ENCODE peak calls at places on chromosome 16, in seven cellular contexts. One of them, this sample, is unnamed.

GRCh38 chr16:69444873-69445517 is 20.6 kb downstream of the CYB5B start:
- DNase-seq in Peyer's patch: no peak
- DNase-seq in H7: no peak
- DNase-seq in thyroid gland: no peak
- DNase-seq in PC-9: no peak
- DNase-seq in left lung: no peak
- DNase-seq in cardiac muscle cell: peak; percentile 58
- DNase-seq in this sample: no peak

GRCh38 chr16:60230666-60231065 is 1496.5 kb upstream of the GOT2 start:
- DNase-seq in thyroid gland: no peak
- DNase-seq in left lung: no peak
- DNase-seq in Peyer's patch: no peak
- DNase-seq in PC-9: no peak
- DNase-seq in H7: no peak
- DNase-seq in cardiac muscle cell: no peak
- DNase-seq in this sample: no peak

GRCh38 chr16:59510008-59510424 is 775.9 kb upstream of the GOT2 start:
- DNase-seq in PC-9: no peak
- DNase-seq in thyroid gland: peak; percentile 89
- DNase-seq in H7: no peak
- DNase-seq in left lung: no peak
- DNase-seq in Peyer's patch: no peak
- DNase-seq in cardiac muscle cell: no peak
- DNase-seq in this sample: no peak

GRCh38 chr16:60274431-60275017 is 1540.4 kb upstream of the GOT2 start:
- DNase-seq in left lung: no peak
- DNase-seq in H7: no peak
- DNase-seq in cardiac muscle cell: no peak
- DNase-seq in thyroid gland: no peak
- DNase-seq in PC-9: no peak
- DNase-seq in Peyer's patch: no peak
- DNase-seq in this sample: no peak

GRCh38 chr16:69865701-69866100 is 85.4 kb upstream of the CLEC18A start:
- DNase-seq in Peyer's patch: no peak
- DNase-seq in left lung: peak; percentile 54
- DNase-seq in thyroid gland: no peak
- DNase-seq in PC-9: no peak
- DNase-seq in H7: no peak
- DNase-seq in cardiac muscle cell: peak; percentile 94
- DNase-seq in this sample: no peak

GRCh38 chr16:55821210-55821609 is 11.7 kb downstream of the CES1 start:
- DNase-seq in H7: no peak
- DNase-seq in left lung: no peak
- DNase-seq in thyroid gland: no peak
- DNase-seq in cardiac muscle cell: no peak
- DNase-seq in PC-9: no peak
- DNase-seq in Peyer's patch: no peak
- DNase-seq in this sample: no peak

GRCh38 chr16:51193879-51194278 is 42.8 kb upstream of the SALL1 start:
- DNase-seq in thyroid gland: no peak
- DNase-seq in PC-9: no peak
- DNase-seq in H7: no peak
- DNase-seq in cardiac muscle cell: no peak
- DNase-seq in Peyer's patch: no peak
- DNase-seq in left lung: no peak
- DNase-seq in this sample: no peak

GRCh38 chr16:2860826-2861567 is 3.0 kb upstream of the PRSS22 start:
- DNase-seq in Peyer's patch: no peak
- DNase-seq in thyroid gland: no peak
- DNase-seq in PC-9: no peak
- DNase-seq in cardiac muscle cell: peak; percentile 45
- DNase-seq in left lung: no peak
- DNase-seq in H7: peak; percentile 46
- DNase-seq in this sample: no peak

GRCh38 chr16:80924372-80924978 is 82.2 kb downstream of the CMC2 start:
- DNase-seq in left lung: peak; percentile 39
- DNase-seq in thyroid gland: peak; percentile 42
- DNase-seq in cardiac muscle cell: peak; percentile 78
- DNase-seq in Peyer's patch: peak; percentile 70
- DNase-seq in PC-9: no peak
- DNase-seq in H7: peak; percentile 83
- DNase-seq in this sample: no peak

GRCh38 chr16:54286330-54287017 is at the start of gene IRX3:
- DNase-seq in cardiac muscle cell: peak; percentile 91
- DNase-seq in Peyer's patch: no peak
- DNase-seq in H7: peak; percentile 96
- DNase-seq in thyroid gland: peak; percentile 88
- DNase-seq in left lung: peak; percentile 89
- DNase-seq in PC-9: peak; percentile 88
- DNase-seq in this sample: no peak

GRCh38 chr16:7085776-7086175 is 246.9 kb upstream of the RBFOX1 start:
- DNase-seq in Peyer's patch: no peak
- DNase-seq in thyroid gland: no peak
- DNase-seq in left lung: no peak
- DNase-seq in cardiac muscle cell: no peak
- DNase-seq in H7: no peak
- DNase-seq in PC-9: no peak
- DNase-seq in this sample: no peak

GRCh38 chr16:64455275-64455674 is 666.6 kb downstream of the CDH11 start:
- DNase-seq in cardiac muscle cell: peak; percentile 57
- DNase-seq in thyroid gland: no peak
- DNase-seq in left lung: no peak
- DNase-seq in Peyer's patch: no peak
- DNase-seq in H7: no peak
- DNase-seq in PC-9: no peak
- DNase-seq in this sample: no peak

GRCh38 chr16:8806272-8806983 is 8.8 kb downstream of the PMM2 start:
- DNase-seq in H7: no peak
- DNase-seq in left lung: no peak
- DNase-seq in Peyer's patch: no peak
- DNase-seq in thyroid gland: no peak
- DNase-seq in PC-9: no peak
- DNase-seq in cardiac muscle cell: no peak
- DNase-seq in this sample: no peak

GRCh38 chr16:68200120-68200783 is 35.7 kb downstream of the ESRP2 start:
- DNase-seq in Peyer's patch: no peak
- DNase-seq in PC-9: peak; percentile 68
- DNase-seq in H7: no peak
- DNase-seq in cardiac muscle cell: peak; percentile 55
- DNase-seq in thyroid gland: no peak
- DNase-seq in left lung: no peak
- DNase-seq in this sample: no peak

GRCh38 chr16:6880263-6880662 is 452.4 kb upstream of the RBFOX1 start:
- DNase-seq in left lung: no peak
- DNase-seq in Peyer's patch: no peak
- DNase-seq in H7: no peak
- DNase-seq in cardiac muscle cell: no peak
- DNase-seq in PC-9: no peak
- DNase-seq in thyroid gland: peak; percentile 60
- DNase-seq in this sample: no peak

GRCh38 chr16:86252596-86252995 is 257.7 kb upstream of the FOXF1 start:
- DNase-seq in left lung: no peak
- DNase-seq in cardiac muscle cell: peak; percentile 65
- DNase-seq in thyroid gland: no peak
- DNase-seq in H7: peak; percentile 79
- DNase-seq in Peyer's patch: no peak
- DNase-seq in PC-9: no peak
- DNase-seq in this sample: no peak

GRCh38 chr16:9966569-9967157 is 215.6 kb downstream of the GRIN2A start:
- DNase-seq in left lung: no peak
- DNase-seq in Peyer's patch: no peak
- DNase-seq in cardiac muscle cell: no peak
- DNase-seq in thyroid gland: no peak
- DNase-seq in PC-9: peak; percentile 41
- DNase-seq in H7: no peak
- DNase-seq in this sample: no peak

GRCh38 chr16:16062023-16062932 is 112.9 kb downstream of the ABCC1 start:
- DNase-seq in H7: peak; percentile 32
- DNase-seq in PC-9: no peak
- DNase-seq in cardiac muscle cell: peak; percentile 52
- DNase-seq in left lung: no peak
- DNase-seq in Peyer's patch: no peak
- DNase-seq in thyroid gland: no peak
- DNase-seq in this sample: no peak

GRCh38 chr16:85610059-85610445 is 3.1 kb upstream of the GSE1 start:
- DNase-seq in left lung: no peak
- DNase-seq in H7: no peak
- DNase-seq in Peyer's patch: no peak
- DNase-seq in cardiac muscle cell: no peak
- DNase-seq in PC-9: no peak
- DNase-seq in thyroid gland: no peak
- DNase-seq in this sample: no peak

GRCh38 chr16:4334724-4335495 is 16.2 kb downstream of the PAM16 start:
- DNase-seq in cardiac muscle cell: no peak
- DNase-seq in H7: no peak
- DNase-seq in thyroid gland: peak; percentile 85
- DNase-seq in left lung: no peak
- DNase-seq in PC-9: no peak
- DNase-seq in Peyer's patch: peak; percentile 44
- DNase-seq in this sample: no peak

GRCh38 chr16:4338125-4338582 is 13.0 kb downstream of the PAM16 start:
- DNase-seq in H7: peak; percentile 71
- DNase-seq in cardiac muscle cell: no peak
- DNase-seq in left lung: no peak
- DNase-seq in Peyer's patch: no peak
- DNase-seq in PC-9: no peak
- DNase-seq in thyroid gland: no peak
- DNase-seq in this sample: no peak

GRCh38 chr16:4337540-4338088 is 13.5 kb downstream of the PAM16 start:
- DNase-seq in Peyer's patch: no peak
- DNase-seq in left lung: no peak
- DNase-seq in thyroid gland: no peak
- DNase-seq in H7: peak; percentile 70
- DNase-seq in cardiac muscle cell: no peak
- DNase-seq in PC-9: no peak
- DNase-seq in this sample: no peak

GRCh38 chr16:4338712-4339299 is 12.3 kb downstream of the PAM16 start:
- DNase-seq in cardiac muscle cell: no peak
- DNase-seq in thyroid gland: no peak
- DNase-seq in Peyer's patch: no peak
- DNase-seq in left lung: no peak
- DNase-seq in PC-9: no peak
- DNase-seq in H7: no peak
- DNase-seq in this sample: no peak

GRCh38 chr16:4336701-4337539 is 14.2 kb downstream of the PAM16 start:
- DNase-seq in PC-9: no peak
- DNase-seq in cardiac muscle cell: no peak
- DNase-seq in thyroid gland: no peak
- DNase-seq in H7: no peak
- DNase-seq in Peyer's patch: no peak
- DNase-seq in left lung: no peak
- DNase-seq in this sample: no peak
- H3K36me3 ChIP-seq in PC-9: no peaks in the 10 kb centered on the region
- H3K36me3 ChIP-seq in cardiac muscle cell: peaks cover 3% of the 10 kb centered on the region
- H3K36me3 ChIP-seq in thyroid gland: peaks cover 13% of the 10 kb centered on the region
- H3K36me3 ChIP-seq in H7: peaks cover 9% of the 10 kb centered on the region
- H3K36me3 ChIP-seq in Peyer's patch: no peaks in the 10 kb centered on the region
- H3K36me3 ChIP-seq in left lung: peaks cover 94% of the 10 kb centered on the region
- H3K36me3 ChIP-seq in this sample: peaks cover 76% of the 10 kb centered on the region

GRCh38 chr16:87448866-87449265 is 44.0 kb downstream of the ZCCHC14 start:
- DNase-seq in cardiac muscle cell: no peak
- DNase-seq in H7: no peak
- DNase-seq in left lung: no peak
- DNase-seq in PC-9: no peak
- DNase-seq in thyroid gland: no peak
- DNase-seq in Peyer's patch: no peak
- DNase-seq in this sample: no peak
- H3K36me3 ChIP-seq in cardiac muscle cell: peaks cover 16% of the 10 kb centered on the region
- H3K36me3 ChIP-seq in H7: peaks cover 9% of the 10 kb centered on the region
- H3K36me3 ChIP-seq in left lung: peaks cover 63% of the 10 kb centered on the region
- H3K36me3 ChIP-seq in PC-9: peaks cover 3% of the 10 kb centered on the region
- H3K36me3 ChIP-seq in thyroid gland: peaks cover 11% of the 10 kb centered on the region
- H3K36me3 ChIP-seq in Peyer's patch: no peaks in the 10 kb centered on the region
- H3K36me3 ChIP-seq in this sample: peaks cover 41% of the 10 kb centered on the region

GRCh38 chr16:791131-791530 is 2.7 kb downstream of the CHTF18 start:
- DNase-seq in thyroid gland: no peak
- DNase-seq in H7: no peak
- DNase-seq in left lung: no peak
- DNase-seq in PC-9: no peak
- DNase-seq in cardiac muscle cell: no peak
- DNase-seq in Peyer's patch: no peak
- DNase-seq in this sample: no peak

GRCh38 chr16:789451-789850 is 1.0 kb downstream of the CHTF18 start:
- DNase-seq in left lung: no peak
- DNase-seq in H7: no peak
- DNase-seq in thyroid gland: no peak
- DNase-seq in Peyer's patch: no peak
- DNase-seq in cardiac muscle cell: no peak
- DNase-seq in PC-9: no peak
- DNase-seq in this sample: no peak

GRCh38 chr16:787978-788398 is at the start of gene RPUSD1:
- DNase-seq in Peyer's patch: no peak
- DNase-seq in thyroid gland: no peak
- DNase-seq in cardiac muscle cell: no peak
- DNase-seq in H7: no peak
- DNase-seq in PC-9: no peak
- DNase-seq in left lung: no peak
- DNase-seq in this sample: no peak

GRCh38 chr16:788399-789126 is at the start of gene CHTF18:
- DNase-seq in PC-9: peak; percentile 74
- DNase-seq in H7: peak; percentile 100
- DNase-seq in left lung: peak; percentile 90
- DNase-seq in thyroid gland: peak; percentile 90
- DNase-seq in cardiac muscle cell: peak; percentile 96
- DNase-seq in Peyer's patch: peak; percentile 97
- DNase-seq in this sample: peak; percentile 95

DNA sequence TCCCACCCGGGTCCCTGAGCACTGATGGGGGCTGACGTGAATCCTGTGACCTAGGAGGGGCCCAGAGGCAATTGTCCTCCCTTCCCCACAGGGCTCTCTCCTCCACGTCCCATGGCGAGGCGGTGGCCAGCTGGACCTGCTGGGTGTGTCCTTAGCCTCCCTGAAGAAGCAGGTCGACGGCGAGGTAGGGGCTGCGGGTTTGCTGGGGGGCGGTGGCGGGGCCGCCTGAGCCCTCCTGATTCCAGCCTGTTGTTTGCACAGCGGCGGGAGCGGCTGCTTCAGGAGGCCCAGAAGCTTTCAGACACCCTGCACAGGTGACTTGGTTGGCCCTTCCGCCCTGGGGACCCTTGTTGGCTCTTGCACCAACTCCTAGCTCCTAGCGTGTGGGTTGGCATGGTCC is 1.7 kb downstream of the CHTF18 start:
- DNase-seq in left lung: no peak
- DNase-seq in Peyer's patch: no peak
- DNase-seq in PC-9: no peak
- DNase-seq in cardiac muscle cell: no peak
- DNase-seq in H7: no peak
- DNase-seq in thyroid gland: no peak
- DNase-seq in this sample: no peak
- H3K36me3 ChIP-seq in left lung: peaks cover 50% of the 10 kb centered on the region
- H3K36me3 ChIP-seq in Peyer's patch: no peaks in the 10 kb centered on the region
- H3K36me3 ChIP-seq in PC-9: no peaks in the 10 kb centered on the region
- H3K36me3 ChIP-seq in cardiac muscle cell: peaks cover 7% of the 10 kb centered on the region
- H3K36me3 ChIP-seq in H7: peaks cover 18% of the 10 kb centered on the region
- H3K36me3 ChIP-seq in thyroid gland: peaks cover 6% of the 10 kb centered on the region
- H3K36me3 ChIP-seq in this sample: peaks cover 9% of the 10 kb centered on the region

DNA sequence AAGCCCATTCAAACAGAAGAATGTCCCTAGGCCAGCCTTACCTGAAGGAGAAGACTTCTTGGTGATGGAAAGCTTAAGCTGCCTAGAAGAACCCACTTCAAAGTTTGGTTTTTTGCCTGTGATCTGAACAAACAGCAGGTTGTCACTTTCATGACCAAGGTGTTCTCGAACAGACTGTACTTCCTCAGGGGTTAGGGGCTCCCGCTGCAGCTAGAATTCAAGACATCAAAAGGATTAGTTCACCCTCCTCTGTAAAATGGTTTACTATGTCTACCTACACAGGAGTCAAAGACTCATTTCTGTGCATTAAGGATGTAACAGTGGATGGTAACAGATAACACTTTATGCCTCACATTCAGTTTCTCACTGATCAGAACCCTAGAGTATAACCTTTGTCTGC is 13.2 kb downstream of the CIAPIN1 start:
- DNase-seq in PC-9: no peak
- DNase-seq in cardiac muscle cell: no peak
- DNase-seq in left lung: no peak
- DNase-seq in Peyer's patch: no peak
- DNase-seq in thyroid gland: no peak
- DNase-seq in H7: no peak
- DNase-seq in this sample: no peak
- H3K36me3 ChIP-seq in PC-9: peaks cover 10% of the 10 kb centered on the region
- H3K36me3 ChIP-seq in cardiac muscle cell: peaks cover 84% of the 10 kb centered on the region
- H3K36me3 ChIP-seq in left lung: peaks cover 97% of the 10 kb centered on the region
- H3K36me3 ChIP-seq in Peyer's patch: no peaks in the 10 kb centered on the region
- H3K36me3 ChIP-seq in thyroid gland: peaks cover 53% of the 10 kb centered on the region
- H3K36me3 ChIP-seq in H7: peaks cover 35% of the 10 kb centered on the region
- H3K36me3 ChIP-seq in this sample: peaks cover 91% of the 10 kb centered on the region

This sample was measured in ascending aorta.